ENCODE peak calls at places on chromosomes 2 and 18, in ten cellular contexts. One of them, this sample, is unnamed.

GRCh38 chr2:199100326-199101110 is 357.2 kb downstream of the SATB2 start:
- DNase-seq in transverse colon: no peak
- DNase-seq in spleen: no peak
- DNase-seq in HepG2: no peak
- DNase-seq in K562: no peak
- DNase-seq in suprapubic skin: no peak
- DNase-seq in sigmoid colon: no peak
- DNase-seq in H1: no peak
- DNase-seq in breast epithelium: no peak
- DNase-seq in HCT116: no peak
- DNase-seq in this sample: no peak

GRCh38 chr2:120881981-120882788 is 146.5 kb downstream of the GLI2 start:
- DNase-seq in sigmoid colon: no peak
- DNase-seq in transverse colon: no peak
- DNase-seq in H1: no peak
- DNase-seq in breast epithelium: no peak
- DNase-seq in K562: no peak
- DNase-seq in HCT116: no peak
- DNase-seq in suprapubic skin: no peak
- DNase-seq in spleen: peak
- DNase-seq in HepG2: no peak
- DNase-seq in this sample: no peak

GRCh38 chr2:216932113-216932512 is 72.2 kb upstream of the TNP1 start:
- DNase-seq in HepG2: no peak
- DNase-seq in sigmoid colon: no peak
- DNase-seq in transverse colon: no peak
- DNase-seq in suprapubic skin: no peak
- DNase-seq in breast epithelium: no peak
- DNase-seq in spleen: no peak
- DNase-seq in HCT116: no peak
- DNase-seq in H1: no peak
- DNase-seq in K562: no peak
- DNase-seq in this sample: no peak

GRCh38 chr2:241372376-241372992 is 16.4 kb downstream of the FARP2 start:
- DNase-seq in H1: no peak
- DNase-seq in transverse colon: peak
- DNase-seq in spleen: no peak
- DNase-seq in HCT116: no peak
- DNase-seq in sigmoid colon: no peak
- DNase-seq in K562: no peak
- DNase-seq in breast epithelium: no peak
- DNase-seq in suprapubic skin: no peak
- DNase-seq in HepG2: no peak
- DNase-seq in this sample: no peak

GRCh38 chr2:54906711-54907110 is 143.5 kb downstream of the RTN4 start:
- DNase-seq in sigmoid colon: no peak
- DNase-seq in suprapubic skin: no peak
- DNase-seq in HCT116: no peak
- DNase-seq in H1: no peak
- DNase-seq in breast epithelium: no peak
- DNase-seq in spleen: no peak
- DNase-seq in K562: no peak
- DNase-seq in transverse colon: no peak
- DNase-seq in HepG2: no peak
- DNase-seq in this sample: no peak

GRCh38 chr2:238821391-238821790 is 26.5 kb upstream of the TWIST2 start:
- DNase-seq in sigmoid colon: no peak
- DNase-seq in HepG2: no peak
- DNase-seq in transverse colon: no peak
- DNase-seq in suprapubic skin: no peak
- DNase-seq in HCT116: no peak
- DNase-seq in breast epithelium: no peak
- DNase-seq in spleen: no peak
- DNase-seq in K562: no peak
- DNase-seq in H1: no peak
- DNase-seq in this sample: no peak

GRCh38 chr18:62018034-62018760 is 125.4 kb upstream of the RNF152 start:
- DNase-seq in transverse colon: peak
- DNase-seq in HepG2: no peak
- DNase-seq in K562: no peak
- DNase-seq in suprapubic skin: peak
- DNase-seq in H1: no peak
- DNase-seq in HCT116: no peak
- DNase-seq in spleen: no peak
- DNase-seq in sigmoid colon: peak
- DNase-seq in breast epithelium: no peak
- DNase-seq in this sample: no peak

GRCh38 chr2:221310720-221311119 is 261.4 kb downstream of the EPHA4 start:
- DNase-seq in H1: no peak
- DNase-seq in suprapubic skin: no peak
- DNase-seq in spleen: no peak
- DNase-seq in K562: no peak
- DNase-seq in HepG2: no peak
- DNase-seq in transverse colon: no peak
- DNase-seq in breast epithelium: no peak
- DNase-seq in sigmoid colon: no peak
- DNase-seq in HCT116: no peak
- DNase-seq in this sample: no peak

GRCh38 chr18:12035481-12035880 is 54.2 kb downstream of the IMPA2 start:
- DNase-seq in sigmoid colon: peak
- DNase-seq in breast epithelium: no peak
- DNase-seq in H1: peak
- DNase-seq in suprapubic skin: no peak
- DNase-seq in K562: no peak
- DNase-seq in HepG2: no peak
- DNase-seq in transverse colon: no peak
- DNase-seq in spleen: no peak
- DNase-seq in HCT116: no peak
- DNase-seq in this sample: no peak

GRCh38 chr18:12033643-12034025 is 52.3 kb downstream of the IMPA2 start:
- DNase-seq in sigmoid colon: no peak
- DNase-seq in suprapubic skin: no peak
- DNase-seq in HCT116: no peak
- DNase-seq in HepG2: no peak
- DNase-seq in transverse colon: no peak
- DNase-seq in breast epithelium: no peak
- DNase-seq in H1: no peak
- DNase-seq in K562: no peak
- DNase-seq in spleen: no peak
- DNase-seq in this sample: no peak

GRCh38 chr18:12036201-12036751 is 55.0 kb downstream of the IMPA2 start:
- DNase-seq in H1: peak
- DNase-seq in K562: no peak
- DNase-seq in HepG2: no peak
- DNase-seq in sigmoid colon: peak
- DNase-seq in HCT116: no peak
- DNase-seq in transverse colon: no peak
- DNase-seq in spleen: no peak
- DNase-seq in breast epithelium: no peak
- DNase-seq in suprapubic skin: no peak
- DNase-seq in this sample: no peak

GRCh38 chr18:12032786-12033642 is 51.7 kb downstream of the IMPA2 start:
- DNase-seq in HepG2: no peak
- DNase-seq in suprapubic skin: no peak
- DNase-seq in sigmoid colon: peak
- DNase-seq in H1: peak
- DNase-seq in breast epithelium: no peak
- DNase-seq in K562: no peak
- DNase-seq in transverse colon: no peak
- DNase-seq in spleen: no peak
- DNase-seq in HCT116: no peak
- DNase-seq in this sample: no peak

DNA sequence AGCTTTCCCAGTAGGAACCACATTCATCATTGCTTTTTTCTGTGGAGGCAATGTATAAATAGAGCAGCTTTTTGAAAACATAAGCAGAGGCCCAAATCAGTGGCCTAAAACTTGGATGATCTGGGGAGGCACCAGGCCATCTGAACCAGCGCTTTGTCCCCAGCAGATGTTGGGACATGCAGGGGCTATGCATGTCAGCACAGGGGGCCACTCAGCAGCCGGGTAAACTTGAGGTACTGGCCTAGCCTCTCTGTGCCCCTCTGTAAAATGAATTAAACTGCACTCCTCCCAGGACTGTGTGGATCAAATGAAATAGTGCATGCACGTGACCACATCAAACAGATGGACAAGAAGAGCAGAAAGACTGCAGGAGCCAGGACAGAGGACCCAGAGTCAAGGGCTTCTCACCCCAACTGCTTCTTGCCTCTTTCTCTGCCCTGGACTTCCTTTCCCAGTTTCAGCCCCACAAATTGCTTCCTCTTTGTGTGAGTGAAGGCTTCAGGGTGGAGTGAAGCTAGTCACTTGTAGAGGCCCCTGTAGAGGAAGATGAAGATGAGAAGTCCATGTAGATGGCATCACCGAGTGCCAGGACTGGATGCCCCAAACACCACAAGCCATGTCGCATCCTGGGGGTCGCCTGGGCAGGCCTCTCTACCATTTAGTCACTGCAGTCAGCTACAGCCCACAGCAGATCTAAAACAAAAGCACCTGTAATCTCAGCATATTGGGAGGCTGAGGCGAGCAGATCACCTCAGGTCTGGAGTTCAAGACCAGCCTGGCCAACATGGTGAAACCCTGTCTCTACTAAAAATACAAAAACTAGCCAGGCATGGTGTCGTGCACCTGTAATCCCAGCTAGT is 53.2 kb downstream of the IMPA2 start:
- DNase-seq in transverse colon: no peak
- DNase-seq in sigmoid colon: peak
- DNase-seq in H1: peak
- DNase-seq in K562: no peak
- DNase-seq in suprapubic skin: no peak
- DNase-seq in HCT116: no peak
- DNase-seq in breast epithelium: no peak
- DNase-seq in spleen: no peak
- DNase-seq in HepG2: no peak
- DNase-seq in this sample: no peak
- TF ChIP-seq POLR2AphosphoS5 in transverse colon: no peak
- TF ChIP-seq POLR2AphosphoS5 in sigmoid colon: no peak
- TF ChIP-seq POLR2AphosphoS5 in H1: no peak
- TF ChIP-seq POLR2AphosphoS5 in K562: no peak
- TF ChIP-seq POLR2AphosphoS5 in suprapubic skin: no peak
- TF ChIP-seq POLR2AphosphoS5 in HCT116: no peak
- TF ChIP-seq POLR2AphosphoS5 in breast epithelium: no peak
- TF ChIP-seq POLR2AphosphoS5 in spleen: no peak
- TF ChIP-seq POLR2AphosphoS5 in HepG2: no peak
- TF ChIP-seq POLR2AphosphoS5 in this sample: no peak

DNA sequence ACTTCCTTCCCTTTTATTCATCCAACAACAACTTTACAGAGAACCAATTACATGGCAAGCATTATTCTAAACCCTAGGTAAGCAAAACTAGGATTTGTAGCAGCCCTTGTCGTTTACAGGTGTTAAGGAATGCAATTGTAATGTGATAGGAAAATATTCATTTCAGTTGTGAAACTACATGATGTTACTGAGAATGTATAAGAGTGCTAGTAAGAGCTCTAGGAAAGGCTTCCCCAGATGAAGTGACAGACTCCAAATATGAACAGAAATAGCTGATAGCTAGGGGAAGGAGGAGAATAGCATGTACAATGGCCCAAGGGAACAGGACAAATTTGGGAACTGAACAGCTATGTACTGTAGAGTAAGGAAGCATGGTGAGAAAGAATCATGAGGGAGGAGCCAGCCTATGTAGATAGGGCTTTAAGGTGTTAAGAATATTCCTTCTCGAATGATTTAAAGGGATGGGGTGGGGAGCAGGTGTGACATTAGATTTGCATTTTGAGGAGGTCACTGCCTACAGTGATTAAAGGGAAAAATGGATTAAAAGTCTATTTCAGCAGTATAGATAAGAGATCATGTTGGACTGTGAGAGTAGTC is 31.7 kb downstream of the RPE start:
- DNase-seq in HCT116: no peak
- DNase-seq in transverse colon: no peak
- DNase-seq in spleen: no peak
- DNase-seq in HepG2: no peak
- DNase-seq in H1: no peak
- DNase-seq in K562: no peak
- DNase-seq in sigmoid colon: no peak
- DNase-seq in suprapubic skin: no peak
- DNase-seq in breast epithelium: no peak
- DNase-seq in this sample: no peak
- TF ChIP-seq POLR2AphosphoS5 in HCT116: no peak
- TF ChIP-seq POLR2AphosphoS5 in transverse colon: no peak
- TF ChIP-seq POLR2AphosphoS5 in spleen: no peak
- TF ChIP-seq POLR2AphosphoS5 in HepG2: no peak
- TF ChIP-seq POLR2AphosphoS5 in H1: no peak
- TF ChIP-seq POLR2AphosphoS5 in K562: no peak
- TF ChIP-seq POLR2AphosphoS5 in sigmoid colon: no peak
- TF ChIP-seq POLR2AphosphoS5 in suprapubic skin: no peak
- TF ChIP-seq POLR2AphosphoS5 in breast epithelium: no peak
- TF ChIP-seq POLR2AphosphoS5 in this sample: peak

GRCh38 chr2:74528600-74529356 is 728 bp downstream of the AUP1 start:
- DNase-seq in breast epithelium: no peak
- DNase-seq in sigmoid colon: no peak
- DNase-seq in HepG2: peak
- DNase-seq in spleen: no peak
- DNase-seq in HCT116: no peak
- DNase-seq in transverse colon: peak
- DNase-seq in K562: peak
- DNase-seq in H1: no peak
- DNase-seq in suprapubic skin: no peak
- DNase-seq in this sample: no peak

GRCh38 chr2:74532222-74532621 is 2.5 kb downstream of the HTRA2 start:
- DNase-seq in transverse colon: no peak
- DNase-seq in spleen: no peak
- DNase-seq in H1: no peak
- DNase-seq in K562: peak
- DNase-seq in HCT116: no peak
- DNase-seq in sigmoid colon: no peak
- DNase-seq in HepG2: peak
- DNase-seq in suprapubic skin: no peak
- DNase-seq in breast epithelium: no peak
- DNase-seq in this sample: no peak

GRCh38 chr2:74529357-74530238 is at the start of the genes AUP1 and HTRA2:
- DNase-seq in H1: peak
- DNase-seq in HCT116: peak
- DNase-seq in K562: peak
- DNase-seq in spleen: peak
- DNase-seq in sigmoid colon: peak
- DNase-seq in suprapubic skin: peak
- DNase-seq in breast epithelium: peak
- DNase-seq in transverse colon: peak
- DNase-seq in HepG2: peak
- DNase-seq in this sample: peak

GRCh38 chr2:74531666-74532065 is 1.9 kb downstream of the HTRA2 start:
- DNase-seq in H1: no peak
- DNase-seq in transverse colon: no peak
- DNase-seq in suprapubic skin: no peak
- DNase-seq in HepG2: no peak
- DNase-seq in HCT116: no peak
- DNase-seq in K562: no peak
- DNase-seq in spleen: peak
- DNase-seq in sigmoid colon: no peak
- DNase-seq in breast epithelium: no peak
- DNase-seq in this sample: no peak

DNA sequence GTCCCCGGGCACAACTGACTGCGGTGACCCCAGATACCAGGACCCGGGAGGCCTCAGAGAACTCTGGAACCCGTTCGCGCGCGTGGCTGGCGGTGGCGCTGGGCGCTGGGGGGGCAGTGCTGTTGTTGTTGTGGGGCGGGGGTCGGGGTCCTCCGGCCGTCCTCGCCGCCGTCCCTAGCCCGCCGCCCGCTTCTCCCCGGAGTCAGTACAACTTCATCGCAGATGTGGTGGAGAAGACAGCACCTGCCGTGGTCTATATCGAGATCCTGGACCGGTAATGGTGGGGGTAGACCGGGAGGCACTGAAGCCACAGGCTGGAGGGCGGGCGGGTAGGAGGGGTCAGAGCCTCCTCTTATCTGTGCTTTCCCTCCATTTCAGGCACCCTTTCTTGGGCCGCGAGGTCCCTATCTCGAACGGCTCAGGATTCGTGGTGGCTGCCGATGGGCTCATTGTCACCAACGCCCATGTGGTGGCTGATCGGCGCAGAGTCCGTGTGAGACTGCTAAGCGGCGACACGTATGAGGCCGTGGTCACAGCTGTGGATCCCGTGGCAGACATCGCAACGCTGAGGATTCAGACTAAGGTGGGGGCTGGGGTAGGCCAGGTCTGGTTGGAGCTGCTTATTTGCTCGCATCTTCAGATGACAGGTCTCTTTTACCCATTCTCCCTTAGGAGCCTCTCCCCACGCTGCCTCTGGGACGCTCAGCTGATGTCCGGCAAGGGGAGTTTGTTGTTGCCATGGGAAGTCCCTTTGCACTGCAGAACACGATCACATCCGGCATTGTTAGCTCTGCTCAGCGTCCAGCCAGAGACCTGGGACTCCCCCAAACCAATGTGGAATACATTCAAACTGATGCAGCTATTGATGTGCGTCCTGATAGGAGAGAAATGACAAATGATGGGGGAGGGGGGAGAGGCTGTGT is 767 bp downstream of the HTRA2 start:
- DNase-seq in HCT116: no peak
- DNase-seq in transverse colon: peak
- DNase-seq in sigmoid colon: no peak
- DNase-seq in breast epithelium: no peak
- DNase-seq in HepG2: no peak
- DNase-seq in spleen: peak
- DNase-seq in K562: peak
- DNase-seq in suprapubic skin: no peak
- DNase-seq in H1: no peak
- DNase-seq in this sample: no peak
- TF ChIP-seq POLR2AphosphoS5 in HCT116: no peak
- TF ChIP-seq POLR2AphosphoS5 in transverse colon: no peak
- TF ChIP-seq POLR2AphosphoS5 in sigmoid colon: no peak
- TF ChIP-seq POLR2AphosphoS5 in breast epithelium: no peak
- TF ChIP-seq POLR2AphosphoS5 in HepG2: no peak
- TF ChIP-seq POLR2AphosphoS5 in spleen: peak
- TF ChIP-seq POLR2AphosphoS5 in K562: peak
- TF ChIP-seq POLR2AphosphoS5 in suprapubic skin: no peak
- TF ChIP-seq POLR2AphosphoS5 in H1: no peak
- TF ChIP-seq POLR2AphosphoS5 in this sample: peak

DNA sequence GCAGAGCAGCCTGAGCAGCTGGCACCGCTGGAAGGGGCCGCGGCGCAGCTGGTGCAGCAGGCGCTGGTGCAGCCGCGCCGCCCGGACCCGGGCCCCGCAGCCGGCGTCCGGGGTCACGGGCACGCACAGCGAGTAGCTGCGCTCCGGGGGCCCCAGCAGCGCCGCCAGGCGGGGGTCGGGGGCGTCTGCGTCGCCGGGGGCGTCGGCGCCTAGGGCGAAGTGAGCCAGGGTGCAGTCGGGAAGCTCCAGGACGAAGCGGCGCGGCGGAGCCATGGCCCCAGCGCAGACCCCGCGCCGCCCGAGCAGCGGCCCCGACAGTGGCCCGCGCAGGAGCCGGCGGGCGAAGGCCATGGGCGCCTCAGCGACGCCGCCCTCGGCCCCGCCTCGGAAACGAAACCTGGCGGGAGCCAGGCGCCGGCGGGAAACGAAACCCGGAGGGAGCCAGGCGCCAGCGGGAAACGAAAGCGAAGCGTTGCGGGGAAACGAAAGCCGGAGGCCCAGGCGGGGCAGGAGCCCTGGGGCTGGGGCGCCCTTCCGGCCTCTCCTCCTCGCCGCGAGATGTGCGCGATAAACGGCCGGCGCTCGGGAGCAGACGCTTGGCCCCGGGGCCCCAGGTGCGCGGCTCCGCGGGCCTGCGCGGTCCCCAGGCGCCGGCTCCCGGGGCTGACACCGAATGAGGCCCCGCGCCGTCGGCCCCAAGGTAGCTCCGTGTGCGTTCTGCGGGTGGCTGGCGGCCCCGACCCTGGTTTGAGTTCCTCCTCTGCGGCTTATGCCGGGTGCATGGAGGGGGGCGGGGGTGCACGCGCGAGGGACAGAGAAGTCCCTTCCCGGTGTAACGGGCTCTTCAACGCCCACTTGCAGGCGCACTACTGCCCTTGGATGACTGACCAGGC is at the start of gene CMPK2:
- DNase-seq in HCT116: no peak
- DNase-seq in suprapubic skin: peak
- DNase-seq in spleen: peak
- DNase-seq in transverse colon: peak
- DNase-seq in H1: peak
- DNase-seq in breast epithelium: no peak
- DNase-seq in HepG2: peak
- DNase-seq in sigmoid colon: peak
- DNase-seq in K562: peak
- DNase-seq in this sample: peak
- TF ChIP-seq POLR2AphosphoS5 in HCT116: no peak
- TF ChIP-seq POLR2AphosphoS5 in suprapubic skin: no peak
- TF ChIP-seq POLR2AphosphoS5 in spleen: peak
- TF ChIP-seq POLR2AphosphoS5 in transverse colon: peak
- TF ChIP-seq POLR2AphosphoS5 in H1: no peak
- TF ChIP-seq POLR2AphosphoS5 in breast epithelium: peak
- TF ChIP-seq POLR2AphosphoS5 in HepG2: no peak
- TF ChIP-seq POLR2AphosphoS5 in sigmoid colon: no peak
- TF ChIP-seq POLR2AphosphoS5 in K562: peak
- TF ChIP-seq POLR2AphosphoS5 in this sample: peak